ENCODE peak calls at places on chromosomes 6 and 20, in four cellular contexts. S, Z, C and I are unnamed samples.

GRCh38 chr6:68025764-68026163 is 609.3 kb upstream of the ADGRB3 start:
- DNase-seq in S (no peak), C (no peak), Z (no peak), I (no peak)

GRCh38 chr20:16803965-16804792 is 56.0 kb downstream of the OTOR start:
- DNase-seq in Z (peak; percentile 65), S (peak; percentile 48), C (no peak), I (peak; percentile 39)

GRCh38 chr20:973785-974194 is 28.3 kb downstream of the RSPO4 start:
- DNase-seq in Z (no peak), S (peak; percentile 10), C (no peak), I (peak; percentile 21)

GRCh38 chr6:166907871-166908806 is 48.2 kb downstream of the RNASET2 start:
- DNase-seq in C (no peak), S (no peak), Z (no peak), I (no peak)

GRCh38 chr6:108127826-108128225 is 38.0 kb upstream of the NR2E1 start:
- DNase-seq in C (no peak), Z (no peak), S (no peak), I (no peak)

GRCh38 chr6:104161960-104162669 is 697.6 kb downstream of the HACE1 start:
- DNase-seq in C (no peak), Z (no peak), S (no peak), I (no peak)

GRCh38 chr6:127971945-127972391 is 71.1 kb upstream of the THEMIS start:
- DNase-seq in C (peak; percentile 86), Z (no peak), S (peak; percentile 70), I (no peak)

GRCh38 chr6:98467902-98468301 is 366.5 kb upstream of the POU3F2 start:
- DNase-seq in S (no peak), Z (no peak), C (no peak), I (no peak)

GRCh38 chr20:39050555-39050902 is 88.4 kb downstream of the DHX35 start:
- DNase-seq in Z (no peak), S (no peak), C (no peak), I (no peak)

GRCh38 chr6:24358219-24358821 is 461 bp upstream of the DCDC2 start:
- DNase-seq in Z (no peak), S (no peak), C (no peak), I (peak; percentile 23)

GRCh38 chr20:25318471-25319240 is 70.8 kb downstream of the PYGB start:
- DNase-seq in Z (peak; percentile 15), S (no peak), C (no peak), I (no peak)

GRCh38 chr20:34180460-34181108 is 60.6 kb upstream of the ASIP start:
- DNase-seq in S (no peak), Z (no peak), C (no peak), I (no peak)

GRCh38 chr20:22474215-22474614 is 110.2 kb downstream of the FOXA2 start:
- DNase-seq in Z (no peak), S (no peak), C (no peak), I (no peak)

GRCh38 chr6:143513410-143513809 is 1.9 kb upstream of the FUCA2 start:
- DNase-seq in S (no peak), Z (peak; percentile 23), C (no peak), I (peak; percentile 69)

GRCh38 chr6:127277878-127278843 is 11.5 kb downstream of the RNF146 start:
- DNase-seq in S (no peak), C (no peak), Z (no peak), I (no peak)

GRCh38 chr6:159608961-159609673 is 83.9 kb downstream of the SOD2 start:
- DNase-seq in S (peak; percentile 28), Z (no peak), C (no peak), I (no peak)

GRCh38 chr6:89434954-89435353 is 2.0 kb downstream of the ANKRD6 start:
- DNase-seq in C (no peak), S (no peak), Z (no peak), I (no peak)

GRCh38 chr6:15370730-15371129 is 124.9 kb downstream of the JARID2 start:
- DNase-seq in C (no peak), Z (no peak), S (no peak), I (no peak)
- H3K4me1 ChIP-seq in C (peaks cover 29% of the 10 kb centered on the region), Z (peaks cover 32% of the 10 kb centered on the region), S (peaks cover 9% of the 10 kb centered on the region), I (peaks cover 8% of the 10 kb centered on the region)

GRCh38 chr20:58395604-58396003 is 6.6 kb downstream of the VAPB start:
- DNase-seq in Z (no peak), S (no peak), C (no peak), I (no peak)
- H3K4me1 ChIP-seq in Z (peaks cover 48% of the 10 kb centered on the region), S (peaks cover 2% of the 10 kb centered on the region), C (peaks cover 47% of the 10 kb centered on the region), I (peaks cover 21% of the 10 kb centered on the region)

GRCh38 chr6:71481021-71481420 is 192.4 kb downstream of the OGFRL1 start:
- DNase-seq in C (no peak), Z (no peak), S (no peak), I (no peak)
- H3K4me1 ChIP-seq in C (no peaks in the 10 kb centered on the region), Z (peaks cover 25% of the 10 kb centered on the region), S (peaks cover 7% of the 10 kb centered on the region), I (no peaks in the 10 kb centered on the region)

GRCh38 chr6:75612921-75613534 is 11.3 kb downstream of the SENP6 start:
- DNase-seq in C (no peak), Z (no peak), S (no peak), I (no peak)

GRCh38 chr6:75611702-75612375 is 10.2 kb downstream of the SENP6 start:
- DNase-seq in Z (no peak), C (no peak), S (peak; percentile 33), I (no peak)

GRCh38 chr6:75609639-75610590 is 8.2 kb downstream of the SENP6 start:
- DNase-seq in S (peak; percentile 77), C (no peak), Z (no peak), I (no peak)

GRCh38 chr6:75612434-75612833 is 10.8 kb downstream of the SENP6 start:
- DNase-seq in Z (no peak), S (no peak), C (no peak), I (no peak)

DNA sequence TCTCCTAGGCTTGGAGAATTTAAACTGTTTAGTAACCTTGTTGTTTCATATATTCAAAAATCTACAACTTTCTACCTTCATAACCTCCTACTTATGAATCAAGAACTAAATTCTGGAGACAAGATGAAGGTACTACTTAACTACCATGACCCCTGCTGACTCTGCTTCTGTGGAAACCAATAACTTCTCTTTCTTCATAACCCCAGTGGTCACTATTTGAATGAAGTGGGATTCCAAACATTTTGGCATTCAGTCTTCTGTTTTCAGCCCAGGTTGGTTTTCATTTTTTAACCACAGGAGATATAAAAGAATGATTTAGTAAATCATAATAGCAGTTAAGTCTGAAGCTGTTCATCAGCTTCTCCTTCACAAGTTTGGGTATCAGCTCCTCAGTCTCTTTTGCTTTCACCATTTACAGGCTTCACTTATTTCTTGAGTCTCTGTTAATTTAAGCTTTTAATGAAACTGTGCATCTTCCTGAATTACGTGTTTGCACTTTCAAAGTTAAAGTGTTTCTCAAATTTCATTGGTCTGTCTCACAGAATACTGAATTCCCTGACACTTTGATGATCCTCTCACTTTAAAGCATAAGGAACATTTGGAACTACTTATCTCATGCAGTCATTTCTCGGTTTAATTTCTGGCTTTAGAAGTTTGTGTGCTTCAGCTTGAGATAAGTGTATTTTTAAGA is 9.5 kb downstream of the SENP6 start:
- DNase-seq in C (no peak), S (no peak), Z (no peak), I (no peak)
- H3K4me1 ChIP-seq in C (peaks cover 74% of the 10 kb centered on the region), S (peaks cover 7% of the 10 kb centered on the region), Z (peaks cover 93% of the 10 kb centered on the region), I (peaks cover 27% of the 10 kb centered on the region)

GRCh38 chr20:49285233-49285668 is 7.4 kb upstream of the ZNFX1 start:
- DNase-seq in C (no peak), Z (no peak), S (no peak), I (no peak)
- H3K4me1 ChIP-seq in C (peaks cover 21% of the 10 kb centered on the region), Z (peaks cover 32% of the 10 kb centered on the region), S (peaks cover 11% of the 10 kb centered on the region), I (peaks cover 14% of the 10 kb centered on the region)

GRCh38 chr6:30727920-30728605 is 7.9 kb downstream of the TUBB start:
- DNase-seq in Z (no peak), S (peak; percentile 71), C (no peak), I (no peak)

GRCh38 chr6:30725713-30726505 is 5.8 kb downstream of the TUBB start:
- DNase-seq in S (peak; percentile 68), Z (no peak), C (no peak), I (no peak)

GRCh38 chr6:30730611-30731435 is 10.7 kb downstream of the TUBB start:
- DNase-seq in C (peak; percentile 75), Z (peak; percentile 64), S (peak; percentile 47), I (peak; percentile 86)

GRCh38 chr6:30724906-30725667 is 4.9 kb downstream of the TUBB start:
- DNase-seq in Z (no peak), C (no peak), S (peak; percentile 16), I (no peak)

DNA sequence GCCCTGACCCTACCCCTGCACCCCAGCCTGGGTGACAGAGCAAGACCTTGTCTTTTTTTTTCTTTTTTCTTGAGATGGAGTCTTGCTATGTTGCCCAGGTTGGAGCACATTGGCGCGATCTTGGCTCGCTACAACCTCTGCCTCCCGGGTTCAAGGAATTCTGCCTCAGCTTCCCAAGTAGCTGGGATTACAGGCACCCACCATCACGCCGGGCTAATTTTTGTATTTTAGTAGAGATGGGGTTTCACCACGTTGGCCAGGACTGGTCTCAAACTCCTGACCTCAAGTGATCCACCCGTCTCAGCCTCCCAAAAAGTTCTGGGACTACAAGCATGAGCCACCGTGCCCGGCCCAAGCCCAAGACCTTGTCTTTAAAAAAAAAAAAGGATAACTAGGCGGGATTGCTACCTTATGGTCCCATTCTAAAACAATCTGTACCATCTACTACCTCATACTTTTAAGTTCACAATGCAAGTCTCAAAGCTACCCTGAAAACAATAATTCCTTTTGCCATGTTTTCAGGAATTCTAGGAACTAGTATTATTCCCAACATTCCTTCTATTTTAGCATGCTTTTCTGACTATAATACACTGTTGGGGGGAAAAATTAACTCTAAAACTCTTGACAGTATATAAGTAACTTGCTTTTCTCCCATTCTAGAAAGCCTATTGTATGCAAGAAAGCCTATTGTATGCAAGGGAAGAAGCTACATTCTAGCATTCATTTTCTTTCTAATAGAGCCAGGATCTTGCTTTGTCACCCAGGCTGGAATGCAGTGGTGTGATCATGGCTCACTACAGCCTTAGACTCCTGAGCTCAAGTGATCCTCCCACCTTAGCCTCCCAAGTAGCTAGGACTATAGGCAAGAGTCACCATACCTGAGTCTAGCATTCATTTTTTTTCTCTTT is 6.6 kb downstream of the TUBB start:
- DNase-seq in S (peak; percentile 27), Z (no peak), C (no peak), I (no peak)
- H3K4me1 ChIP-seq in S (peaks cover 2% of the 10 kb centered on the region), Z (peaks cover 58% of the 10 kb centered on the region), C (peaks cover 26% of the 10 kb centered on the region), I (peaks cover 8% of the 10 kb centered on the region)